ENCODE peak calls at places on chromosomes 2 and 18, in nine cellular contexts. Z, A, E, X, P, C, Y, V and M are unnamed samples. For H3K4me1, the result is how much of the 10 kb centered on the place peaks cover.

GRCh38 chr2:47221956-47222355 is 66.8 kb upstream of the STPG4 start:
- DNase-seq in Z (no peak), A (no peak), E (no peak), X (no peak), P (no peak), C (no peak), Y (no peak), V (no peak), M (no peak)

GRCh38 chr2:239298126-239298804 is 102.6 kb downstream of the HDAC4 start:
- DNase-seq in Z (no peak), A (no peak), E (peak), X (no peak), P (no peak), C (no peak), Y (no peak), V (no peak), M (peak)

GRCh38 chr2:135792401-135793152 is 44.4 kb downstream of the LCT start:
- DNase-seq in Z (no peak), A (no peak), E (no peak), X (no peak), P (no peak), C (no peak), Y (no peak), V (peak), M (no peak)

GRCh38 chr18:76363451-76364120 is 131.5 kb downstream of the ZNF516 start:
- DNase-seq in Z (no peak), A (no peak), E (no peak), X (peak), P (no peak), C (no peak), Y (no peak), V (no peak), M (no peak)

GRCh38 chr2:95328386-95329125 is 31.4 kb downstream of the KCNIP3 start:
- DNase-seq in Z (no peak), A (no peak), E (no peak), X (no peak), P (no peak), C (no peak), Y (no peak), V (no peak), M (no peak)

GRCh38 chr2:108460345-108461037 is 11.5 kb downstream of the GCC2 start:
- DNase-seq in Z (no peak), A (no peak), E (no peak), X (no peak), P (no peak), C (no peak), Y (no peak), V (peak), M (no peak)

GRCh38 chr2:137228566-137228965 is 463.2 kb downstream of the THSD7B start:
- DNase-seq in Z (no peak), A (no peak), E (no peak), X (no peak), P (no peak), C (no peak), Y (no peak), V (no peak), M (no peak)

GRCh38 chr2:101340141-101340541 is 31.6 kb upstream of the RNF149 start:
- DNase-seq in Z (no peak), A (no peak), E (no peak), X (no peak), P (no peak), C (no peak), Y (no peak), V (no peak), M (no peak)

GRCh38 chr2:63530880-63531279 is 57.4 kb downstream of the WDPCP start:
- DNase-seq in Z (no peak), A (no peak), E (no peak), X (no peak), P (no peak), C (no peak), Y (no peak), V (no peak), M (no peak)

GRCh38 chr18:74310411-74310810 is 5.2 kb upstream of the C18orf63 start:
- DNase-seq in Z (no peak), A (no peak), E (no peak), X (no peak), P (no peak), C (no peak), Y (no peak), V (no peak), M (no peak)

GRCh38 chr2:96909651-96910050 is 39.8 kb upstream of the SEMA4C start:
- DNase-seq in Z (no peak), A (no peak), E (no peak), X (no peak), P (no peak), C (no peak), Y (no peak), V (no peak), M (no peak)

GRCh38 chr2:169036717-169037450 is 5.8 kb upstream of the ABCB11 start:
- DNase-seq in Z (no peak), A (no peak), E (no peak), X (no peak), P (no peak), C (no peak), Y (no peak), V (no peak), M (no peak)

GRCh38 chr2:27376866-27377617 is 3.5 kb downstream of the ZNF513 start:
- DNase-seq in Z (no peak), A (no peak), E (no peak), X (no peak), P (no peak), C (no peak), Y (no peak), V (no peak), M (no peak)

GRCh38 chr2:143284087-143284675 is 155.0 kb downstream of the ARHGAP15 start:
- DNase-seq in Z (no peak), A (peak), E (no peak), X (no peak), P (no peak), C (peak), Y (peak), V (no peak), M (no peak)

GRCh38 chr2:153311432-153311831 is 167.1 kb downstream of the RPRM start:
- DNase-seq in Z (no peak), A (no peak), E (peak), X (peak), P (no peak), C (no peak), Y (no peak), V (no peak), M (no peak)

GRCh38 chr2:105144128-105144940 is 97.2 kb upstream of the GPR45 start:
- DNase-seq in Z (no peak), A (no peak), E (no peak), X (no peak), P (no peak), C (no peak), Y (no peak), V (no peak), M (no peak)

GRCh38 chr18:9095297-9096012 is 7.0 kb upstream of the NDUFV2 start:
- DNase-seq in Z (no peak), A (no peak), E (peak), X (no peak), P (no peak), C (no peak), Y (no peak), V (peak), M (peak)

GRCh38 chr2:130327703-130328527 is 14.8 kb upstream of the IMP4 start:
- DNase-seq in Z (no peak), A (no peak), E (no peak), X (no peak), P (no peak), C (no peak), Y (peak), V (no peak), M (no peak)

GRCh38 chr18:8208716-8209115 is 400.5 kb upstream of the RAB12 start:
- DNase-seq in Z (no peak), A (no peak), E (no peak), X (no peak), P (no peak), C (no peak), Y (no peak), V (no peak), M (no peak)

GRCh38 chr2:3641181-3641580 is 16.8 kb upstream of the ALLC start:
- DNase-seq in Z (no peak), A (no peak), E (peak), X (no peak), P (peak), C (no peak), Y (no peak), V (no peak), M (no peak)

GRCh38 chr2:187644991-187645390 is 90.8 kb upstream of the TFPI start:
- DNase-seq in Z (no peak), A (no peak), E (no peak), X (no peak), P (no peak), C (no peak), Y (no peak), V (no peak), M (no peak)

GRCh38 chr2:241863021-241863954 is 4.6 kb upstream of the PDCD1 start:
- DNase-seq in Z (no peak), A (no peak), E (peak), X (peak), P (no peak), C (peak), Y (no peak), V (no peak), M (no peak)

GRCh38 chr2:109246176-109246575 is 117.2 kb downstream of the SH3RF3 start:
- DNase-seq in Z (no peak), A (no peak), E (no peak), X (no peak), P (no peak), C (no peak), Y (no peak), V (no peak), M (no peak)

GRCh38 chr2:46814160-46814559 is 101.4 kb downstream of the MCFD2 start:
- DNase-seq in Z (no peak), A (no peak), E (peak), X (peak), P (no peak), C (peak), Y (no peak), V (no peak), M (peak)

GRCh38 chr2:20565101-20565622 is 85.7 kb downstream of the HS1BP3 start:
- DNase-seq in Z (no peak), A (no peak), E (no peak), X (no peak), P (no peak), C (no peak), Y (no peak), V (no peak), M (no peak)

GRCh38 chr18:11078491-11078890 is 70.9 kb downstream of the PIEZO2 start:
- DNase-seq in Z (no peak), A (no peak), E (no peak), X (no peak), P (no peak), C (no peak), Y (no peak), V (peak), M (no peak)

GRCh38 chr2:213932-214693 is 49.7 kb downstream of the SH3YL1 start:
- DNase-seq in Z (no peak), A (no peak), E (no peak), X (no peak), P (peak), C (peak), Y (no peak), V (no peak), M (no peak)

GRCh38 chr18:6819332-6819731 is 89.8 kb downstream of the ARHGAP28 start:
- DNase-seq in Z (no peak), A (no peak), E (no peak), X (no peak), P (no peak), C (no peak), Y (no peak), V (no peak), M (no peak)

GRCh38 chr2:212539145-212539880 is 711 bp upstream of the ERBB4 start:
- DNase-seq in Z (peak), A (no peak), E (peak), X (peak), P (peak), C (peak), Y (peak), V (no peak), M (no peak)

GRCh38 chr18:48990497-48991298 is 39.9 kb upstream of the SMAD7 start:
- DNase-seq in Z (no peak), A (peak), E (no peak), X (no peak), P (no peak), C (no peak), Y (peak), V (no peak), M (no peak)

GRCh38 chr18:67818432-67818831 is 301.9 kb upstream of the DSEL start:
- DNase-seq in Z (no peak), A (no peak), E (no peak), X (no peak), P (no peak), C (no peak), Y (no peak), V (no peak), M (no peak)

GRCh38 chr2:234771985-234772774 is 179.6 kb upstream of the SH3BP4 start:
- DNase-seq in Z (no peak), A (no peak), E (no peak), X (peak), P (no peak), C (no peak), Y (no peak), V (no peak), M (no peak)

GRCh38 chr18:3664563-3665178 is 214.7 kb downstream of the TGIF1 start:
- DNase-seq in Z (no peak), A (no peak), E (no peak), X (no peak), P (no peak), C (no peak), Y (peak), V (no peak), M (no peak)

GRCh38 chr18:5370332-5370731 is 74.8 kb upstream of the ZBTB14 start:
- DNase-seq in Z (no peak), A (no peak), E (no peak), X (no peak), P (no peak), C (no peak), Y (no peak), V (no peak), M (no peak)

GRCh38 chr2:85785871-85786270 is 32.1 kb downstream of the ATOH8 start:
- DNase-seq in Z (no peak), A (no peak), E (peak), X (no peak), P (no peak), C (no peak), Y (no peak), V (no peak), M (no peak)

GRCh38 chr18:58101291-58101706 is 57.3 kb downstream of the NEDD4L start:
- DNase-seq in Z (no peak), A (no peak), E (no peak), X (no peak), P (no peak), C (no peak), Y (no peak), V (no peak), M (no peak)

GRCh38 chr2:60335533-60336237 is 217.8 kb downstream of the BCL11A start:
- DNase-seq in Z (no peak), A (no peak), E (no peak), X (no peak), P (no peak), C (no peak), Y (no peak), V (no peak), M (no peak)

GRCh38 chr2:125516496-125517109 is 1139.4 kb upstream of the GYPC start:
- DNase-seq in Z (no peak), A (no peak), E (no peak), X (no peak), P (no peak), C (peak), Y (peak), V (no peak), M (no peak)
- TF ChIP-seq EP300 in Z (no peak), A (no peak), E (no peak), X (no peak), P (no peak), C (no peak), Y (no peak), V (no peak), M (no peak)

GRCh38 chr2:33081691-33082090 is 134.9 kb downstream of the LTBP1 start:
- DNase-seq in Z (no peak), A (no peak), E (no peak), X (no peak), P (no peak), C (no peak), Y (no peak), V (no peak), M (no peak)

GRCh38 chr2:33077316-33077715 is 130.6 kb downstream of the LTBP1 start:
- DNase-seq in Z (no peak), A (no peak), E (no peak), X (no peak), P (no peak), C (no peak), Y (no peak), V (no peak), M (no peak)

GRCh38 chr2:33074197-33074596 is 127.4 kb downstream of the LTBP1 start:
- DNase-seq in Z (no peak), A (no peak), E (no peak), X (no peak), P (no peak), C (no peak), Y (no peak), V (no peak), M (no peak)

GRCh38 chr2:33073018-33073417 is 126.3 kb downstream of the LTBP1 start:
- DNase-seq in Z (no peak), A (no peak), E (no peak), X (no peak), P (no peak), C (no peak), Y (no peak), V (no peak), M (no peak)

DNA sequence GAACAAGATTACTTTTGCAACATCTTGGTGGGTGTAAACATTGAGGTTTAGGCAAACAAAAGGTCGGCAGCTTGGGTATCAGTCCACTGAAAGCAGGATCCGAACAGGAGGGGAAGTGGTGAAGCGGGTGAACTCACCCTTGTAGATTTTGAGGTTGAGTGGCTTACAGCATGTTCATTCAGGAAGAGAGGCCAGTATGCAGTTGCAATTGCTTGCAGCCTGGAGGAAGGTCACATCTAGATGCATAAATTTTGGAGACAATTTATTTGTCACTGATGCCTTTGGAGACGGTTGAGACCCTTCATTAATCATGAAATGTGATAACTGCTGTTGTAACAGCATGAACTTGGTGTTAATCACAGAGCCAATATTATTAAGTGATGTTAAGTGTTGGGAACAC is 131.1 kb downstream of the LTBP1 start:
- DNase-seq in Z (no peak), A (no peak), E (no peak), X (no peak), P (no peak), C (no peak), Y (no peak), V (no peak), M (no peak)
- H3K4me3 ChIP-seq in Z (no peak), A (no peak), E (no peak), X (no peak), P (no peak), C (no peak), Y (no peak), V (no peak), M (no peak)

GRCh38 chr2:226965376-226965775 is 129.5 kb downstream of the RHBDD1 start:
- DNase-seq in Z (no peak), A (no peak), E (no peak), X (no peak), P (no peak), C (no peak), Y (no peak), V (no peak), M (no peak)

GRCh38 chr2:226971029-226971584 is 135.3 kb downstream of the RHBDD1 start:
- DNase-seq in Z (no peak), A (no peak), E (no peak), X (no peak), P (no peak), C (no peak), Y (no peak), V (no peak), M (no peak)

GRCh38 chr2:226970362-226970761 is 134.5 kb downstream of the RHBDD1 start:
- DNase-seq in Z (no peak), A (no peak), E (no peak), X (no peak), P (no peak), C (no peak), Y (no peak), V (no peak), M (no peak)

GRCh38 chr2:226971770-226972169 is 135.9 kb downstream of the RHBDD1 start:
- DNase-seq in Z (no peak), A (no peak), E (no peak), X (no peak), P (no peak), C (no peak), Y (no peak), V (no peak), M (no peak)

DNA sequence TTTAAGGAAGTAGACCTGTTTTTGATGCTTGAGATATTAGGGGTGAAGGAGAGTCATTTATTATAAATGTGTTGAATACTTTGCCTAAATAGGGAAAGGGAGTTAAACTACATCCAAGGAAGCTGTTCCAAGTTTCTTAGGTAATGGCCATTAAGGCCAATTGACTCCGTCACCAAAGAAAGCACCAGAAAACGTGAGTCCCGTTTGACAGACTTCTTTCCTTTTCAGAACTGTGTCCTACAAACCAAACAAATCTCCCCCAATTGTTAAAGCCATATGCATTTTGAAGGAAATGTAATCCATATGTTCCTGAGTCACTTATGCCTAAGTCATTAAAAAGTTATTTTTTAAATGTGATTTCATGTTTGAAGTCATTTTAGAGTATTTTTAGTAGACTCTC is 133.6 kb downstream of the RHBDD1 start:
- DNase-seq in Z (no peak), A (no peak), E (no peak), X (no peak), P (no peak), C (no peak), Y (no peak), V (no peak), M (no peak)
- H3K4me1 ChIP-seq in Z (under half), A (under half), E (under half), X (under half), P (under half), C (under half), Y (under half), V (under half), M (under half)

GRCh38 chr2:29119211-29119610 is 4.0 kb downstream of the CLIP4 start:
- DNase-seq in Z (no peak), A (no peak), E (no peak), X (no peak), P (no peak), C (no peak), Y (no peak), V (no peak), M (no peak)

GRCh38 chr2:29120846-29121245 is 5.6 kb downstream of the CLIP4 start:
- DNase-seq in Z (no peak), A (no peak), E (no peak), X (no peak), P (no peak), C (no peak), Y (no peak), V (no peak), M (no peak)

GRCh38 chr2:29115797-29116781 is 874 bp downstream of the CLIP4 start:
- DNase-seq in Z (peak), A (peak), E (peak), X (peak), P (peak), C (peak), Y (no peak), V (peak), M (peak)

GRCh38 chr2:29114841-29115609 is at the start of gene CLIP4:
- DNase-seq in Z (peak), A (peak), E (peak), X (peak), P (peak), C (peak), Y (peak), V (no peak), M (peak)

GRCh38 chr2:29117636-29118303 is 2.6 kb downstream of the CLIP4 start:
- DNase-seq in Z (no peak), A (peak), E (no peak), X (no peak), P (no peak), C (no peak), Y (no peak), V (no peak), M (no peak)
- TF ChIP-seq EP300 in Z (no peak), A (peak), E (no peak), X (no peak), P (no peak), C (no peak), Y (no peak), V (no peak), M (no peak)

GRCh38 chr2:120385355-120386127 is 39.6 kb downstream of the INHBB start:
- DNase-seq in Z (no peak), A (no peak), E (peak), X (no peak), P (no peak), C (no peak), Y (no peak), V (no peak), M (no peak)
- H3K4me3 ChIP-seq in Z (no peak), A (no peak), E (no peak), X (no peak), P (no peak), C (no peak), Y (no peak), V (no peak), M (no peak)

GRCh38 chr2:74002515-74003391 is 18.0 kb downstream of the TET3 start:
- DNase-seq in Z (peak), A (no peak), E (peak), X (peak), P (peak), C (peak), Y (peak), V (no peak), M (peak)

GRCh38 chr2:74005786-74006185 is 21.1 kb downstream of the TET3 start:
- DNase-seq in Z (no peak), A (no peak), E (no peak), X (no peak), P (no peak), C (no peak), Y (no peak), V (no peak), M (no peak)

GRCh38 chr2:74001781-74002514 is 17.2 kb downstream of the TET3 start:
- DNase-seq in Z (no peak), A (no peak), E (peak), X (no peak), P (no peak), C (no peak), Y (no peak), V (no peak), M (no peak)

GRCh38 chr2:74004212-74005182 is 19.8 kb downstream of the TET3 start:
- DNase-seq in Z (no peak), A (no peak), E (no peak), X (no peak), P (no peak), C (no peak), Y (peak), V (no peak), M (no peak)

GRCh38 chr2:74003494-74004211 is 18.9 kb downstream of the TET3 start:
- DNase-seq in Z (no peak), A (no peak), E (no peak), X (no peak), P (no peak), C (peak), Y (peak), V (no peak), M (no peak)
- H3K4me1 ChIP-seq in Z (under half), A (under half), E (half or more), X (under half), P (half or more), C (half or more), Y (under half), V (under half), M (under half)